ENCODE peak calls at places on chromosomes 13 and 19, in nine cellular contexts. U is activated effector memory CD4-positive, alpha-beta T cell treated with Interleukin-2 at 50 U/mL for 16 hours; Y is NCI-H2171; V is right cardiac atrium; M is fibroblast of mammary gland; W is cardiac muscle cell; Z is hypothalamus; C is AG04450; O is ELR. N is an unnamed sample.
A peak's percentile ranks its signal among the peaks of the same experiment; 100 is the strongest.

GRCh38 chr19:40578442-40578908 is 1.8 kb downstream of the SHKBP1 start:
- DNase-seq in W (no peak), Z (peak; percentile 32), V (no peak), U (no peak), O (peak; percentile 57), M (peak; percentile 40), Y (no peak), C (no peak), N (no peak)

GRCh38 chr13:45374917-45375316 is 33.9 kb upstream of the TPT1 start:
- DNase-seq in O (peak; percentile 42), V (no peak), C (no peak), U (no peak), M (peak; percentile 54), W (no peak), Z (no peak), Y (no peak), N (no peak)

GRCh38 chr19:46928951-46929350 is 68.2 kb downstream of the ARHGAP35 start:
- DNase-seq in V (no peak), O (peak; percentile 47), U (no peak), M (peak; percentile 41), Y (no peak), W (no peak), C (no peak), Z (no peak), N (no peak)

GRCh38 chr19:328025-328505 is 16.5 kb downstream of the MIER2 start:
- DNase-seq in Z (no peak), U (no peak), O (no peak), W (no peak), V (no peak), C (no peak), Y (no peak), M (no peak), N (no peak)

GRCh38 chr19:56725829-56726424 is 54.4 kb upstream of the ZNF835 start:
- DNase-seq in O (peak; percentile 8), M (no peak), U (no peak), V (no peak), Z (peak; percentile 12), Y (no peak), W (no peak), C (no peak), N (no peak)

GRCh38 chr19:39409886-39410619 is 2.4 kb upstream of the PLEKHG2 start:
- DNase-seq in U (peak; percentile 51), V (peak; percentile 95), Z (no peak), O (peak; percentile 44), W (peak; percentile 91), Y (peak; percentile 37), C (no peak), M (peak; percentile 73), N (peak; percentile 86)

GRCh38 chr13:98279473-98280175 is 102.6 kb upstream of the RNF113B start:
- DNase-seq in C (no peak), V (no peak), Y (peak; percentile 66), M (no peak), U (no peak), W (no peak), Z (no peak), O (no peak), N (no peak)

GRCh38 chr13:25085125-25085742 is 10.7 kb upstream of the PABPC3 start:
- DNase-seq in Z (peak; percentile 61), Y (no peak), C (no peak), M (peak; percentile 48), U (no peak), O (peak; percentile 61), V (no peak), W (peak; percentile 71), N (no peak)

GRCh38 chr13:28820099-28821051 is at the start of gene MTUS2:
- DNase-seq in U (no peak), C (no peak), W (peak; percentile 44), O (no peak), Y (no peak), Z (no peak), M (no peak), V (peak; percentile 49), N (no peak)

GRCh38 chr13:69306766-69307165 is 800.9 kb upstream of the ATXN8OS start:
- DNase-seq in Z (no peak), M (no peak), V (no peak), C (no peak), Y (no peak), O (no peak), W (no peak), U (no peak), N (no peak)

GRCh38 chr19:17236414-17236716 is 9.4 kb downstream of the NR2F6 start:
- DNase-seq in U (no peak), W (no peak), V (peak; percentile 69), C (no peak), Y (no peak), Z (no peak), M (no peak), O (no peak), N (no peak)

GRCh38 chr13:55569514-55569913 is 1571.2 kb upstream of the PRR20A start:
- DNase-seq in W (no peak), M (no peak), Y (no peak), Z (no peak), U (no peak), V (no peak), C (no peak), O (no peak), N (no peak)

GRCh38 chr13:107516517-107516916 is 698.8 kb downstream of the LIG4 start:
- DNase-seq in O (no peak), Z (no peak), Y (no peak), W (no peak), U (no peak), C (no peak), V (no peak), M (no peak), N (no peak)

GRCh38 chr19:34075661-34076091 is 96.6 kb upstream of the LSM14A start:
- DNase-seq in O (peak; percentile 15), U (no peak), Z (no peak), C (no peak), W (no peak), M (no peak), Y (no peak), V (no peak), N (no peak)

GRCh38 chr19:39917561-39918182 is 16.8 kb downstream of the FCGBP start:
- DNase-seq in O (no peak), C (no peak), V (no peak), W (no peak), U (no peak), Z (no peak), M (no peak), Y (no peak), N (no peak)

GRCh38 chr13:48539550-48539949 is 6.7 kb upstream of the RCBTB2 start:
- DNase-seq in V (peak; percentile 50), O (no peak), Y (no peak), W (no peak), C (no peak), Z (no peak), M (peak; percentile 18), U (no peak), N (peak; percentile 45)

GRCh38 chr19:53983457-53984289 is 7.8 kb upstream of the CACNG6 start:
- DNase-seq in V (no peak), U (no peak), O (no peak), Z (no peak), M (no peak), C (no peak), W (no peak), Y (no peak), N (no peak)

GRCh38 chr13:33615436-33615835 is 202.5 kb upstream of the RFC3 start:
- DNase-seq in V (no peak), Y (peak; percentile 52), O (no peak), M (no peak), U (no peak), C (no peak), W (no peak), Z (no peak), N (no peak)

GRCh38 chr19:47049307-47049700 is 880 bp upstream of the TMEM160 start:
- DNase-seq in Y (no peak), M (peak; percentile 6), C (no peak), O (peak; percentile 44), U (no peak), V (peak; percentile 53), Z (no peak), W (no peak), N (no peak)

GRCh38 chr13:97448503-97449251 is 14.7 kb downstream of the RAP2A start:
- DNase-seq in Y (no peak), Z (no peak), M (peak; percentile 15), V (no peak), C (no peak), O (no peak), U (no peak), W (no peak), N (no peak)

GRCh38 chr13:26473571-26474230 is 83.8 kb upstream of the WASF3 start:
- DNase-seq in U (no peak), V (no peak), M (no peak), O (no peak), Z (no peak), C (no peak), Y (no peak), W (no peak), N (no peak)

GRCh38 chr13:106566682-106567420 is 1.1 kb downstream of the ARGLU1 start:
- DNase-seq in Y (peak; percentile 2), Z (peak; percentile 38), V (peak; percentile 86), W (peak; percentile 71), O (peak; percentile 77), M (peak; percentile 64), U (peak; percentile 15), C (no peak), N (peak; percentile 74)

GRCh38 chr13:46172531-46172991 is 9.4 kb downstream of the LCP1 start:
- DNase-seq in W (no peak), O (peak; percentile 20), Z (no peak), V (peak; percentile 32), U (peak; percentile 61), Y (no peak), C (no peak), M (no peak), N (no peak)

GRCh38 chr13:111422352-111422751 is 101.9 kb downstream of the TEX29 start:
- DNase-seq in V (no peak), U (no peak), M (no peak), C (no peak), W (no peak), Y (no peak), O (no peak), Z (no peak), N (no peak)

GRCh38 chr13:30739646-30740642 is 4.6 kb downstream of the ALOX5AP start:
- DNase-seq in Z (no peak), Y (no peak), W (no peak), M (peak; percentile 93), C (peak; percentile 86), U (peak; percentile 48), V (no peak), O (peak; percentile 88), N (no peak)

GRCh38 chr13:26584713-26585112 is 27.2 kb downstream of the WASF3 start:
- DNase-seq in Y (no peak), C (no peak), W (no peak), U (no peak), M (peak; percentile 86), Z (no peak), O (peak; percentile 88), V (no peak), N (no peak)

GRCh38 chr13:26019881-26020535 is 31.8 kb downstream of the SHISA2 start:
- DNase-seq in V (no peak), U (no peak), W (no peak), Z (no peak), C (peak; percentile 6), Y (no peak), O (peak; percentile 59), M (peak; percentile 0), N (no peak)

GRCh38 chr19:42140125-42140754 is 8.0 kb upstream of the POU2F2 start:
- DNase-seq in M (peak; percentile 61), O (peak; percentile 73), C (no peak), Z (peak; percentile 30), Y (no peak), W (peak; percentile 91), V (peak; percentile 83), U (no peak), N (peak; percentile 77)

GRCh38 chr13:102400619-102401125 is 1.2 kb downstream of the FGF14 start:
- DNase-seq in W (no peak), Z (no peak), O (no peak), U (no peak), Y (no peak), C (no peak), M (peak; percentile 42), V (peak; percentile 57), N (peak; percentile 25)

GRCh38 chr19:37966211-37967072 is 59.4 kb downstream of the SIPA1L3 start:
- DNase-seq in W (no peak), Z (no peak), V (no peak), U (no peak), C (no peak), O (peak; percentile 28), M (no peak), Y (no peak), N (no peak)

GRCh38 chr13:35157143-35157755 is 215.2 kb downstream of the NBEA start:
- DNase-seq in Y (peak; percentile 10), U (no peak), W (peak; percentile 49), V (no peak), C (peak; percentile 16), O (peak; percentile 67), M (peak; percentile 65), Z (no peak), N (peak; percentile 24)